ENCODE peak calls at places on chromosomes 4 and X, in nine cellular contexts. One of them, this sample, is unnamed.

GRCh38 chrX:67780694-67781109 is 236.9 kb downstream of the AR start:
- DNase-seq in adrenal gland: peak
- DNase-seq in activated effector memory CD4-positive, alpha-beta T cell treated with Interleukin-2 at 50 U/mL for 16 hours: no peak
- DNase-seq in psoas muscle: peak
- DNase-seq in activated T-helper 2 cell treated with anti-CD3 and anti-CD28 coated beads, Interferon-gamma antibody, Interleukin-2, Interleukin-4, amounts not matched to agents 10 μg/mL and 5 μg/mL and 100 μg/mL, durations not matched to agents 14 hours and 24 hours and 36 hours: no peak
- DNase-seq in HS-5: peak
- DNase-seq in NCI-H1694 treated with DMSO at 0.1 percent for 48 hours: no peak
- DNase-seq in left ventricle myocardium inferior: peak
- DNase-seq in NCI-H1092: peak
- DNase-seq in this sample: no peak

GRCh38 chr4:77360451-77360850 is 203.4 kb downstream of the CCNG2 start:
- DNase-seq in NCI-H1092: peak
- DNase-seq in activated effector memory CD4-positive, alpha-beta T cell treated with Interleukin-2 at 50 U/mL for 16 hours: no peak
- DNase-seq in adrenal gland: no peak
- DNase-seq in HS-5: no peak
- DNase-seq in psoas muscle: no peak
- DNase-seq in left ventricle myocardium inferior: no peak
- DNase-seq in activated T-helper 2 cell treated with anti-CD3 and anti-CD28 coated beads, Interferon-gamma antibody, Interleukin-2, Interleukin-4, amounts not matched to agents 10 μg/mL and 5 μg/mL and 100 μg/mL, durations not matched to agents 14 hours and 24 hours and 36 hours: no peak
- DNase-seq in NCI-H1694 treated with DMSO at 0.1 percent for 48 hours: no peak
- DNase-seq in this sample: peak

GRCh38 chr4:152090543-152090942 is 329.7 kb upstream of the GATB start:
- DNase-seq in HS-5: no peak
- DNase-seq in NCI-H1694 treated with DMSO at 0.1 percent for 48 hours: no peak
- DNase-seq in activated effector memory CD4-positive, alpha-beta T cell treated with Interleukin-2 at 50 U/mL for 16 hours: no peak
- DNase-seq in left ventricle myocardium inferior: peak
- DNase-seq in activated T-helper 2 cell treated with anti-CD3 and anti-CD28 coated beads, Interferon-gamma antibody, Interleukin-2, Interleukin-4, amounts not matched to agents 10 μg/mL and 5 μg/mL and 100 μg/mL, durations not matched to agents 14 hours and 24 hours and 36 hours: no peak
- DNase-seq in adrenal gland: no peak
- DNase-seq in psoas muscle: no peak
- DNase-seq in NCI-H1092: no peak
- DNase-seq in this sample: no peak

GRCh38 chr4:26709246-26709645 is 125.4 kb downstream of the TBC1D19 start:
- DNase-seq in NCI-H1092: no peak
- DNase-seq in HS-5: no peak
- DNase-seq in activated effector memory CD4-positive, alpha-beta T cell treated with Interleukin-2 at 50 U/mL for 16 hours: no peak
- DNase-seq in activated T-helper 2 cell treated with anti-CD3 and anti-CD28 coated beads, Interferon-gamma antibody, Interleukin-2, Interleukin-4, amounts not matched to agents 10 μg/mL and 5 μg/mL and 100 μg/mL, durations not matched to agents 14 hours and 24 hours and 36 hours: no peak
- DNase-seq in left ventricle myocardium inferior: no peak
- DNase-seq in NCI-H1694 treated with DMSO at 0.1 percent for 48 hours: no peak
- DNase-seq in adrenal gland: no peak
- DNase-seq in psoas muscle: no peak
- DNase-seq in this sample: no peak

GRCh38 chrX:40260123-40260751 is 162.5 kb upstream of the BCOR start:
- DNase-seq in HS-5: no peak
- DNase-seq in psoas muscle: no peak
- DNase-seq in adrenal gland: no peak
- DNase-seq in NCI-H1694 treated with DMSO at 0.1 percent for 48 hours: no peak
- DNase-seq in activated effector memory CD4-positive, alpha-beta T cell treated with Interleukin-2 at 50 U/mL for 16 hours: no peak
- DNase-seq in activated T-helper 2 cell treated with anti-CD3 and anti-CD28 coated beads, Interferon-gamma antibody, Interleukin-2, Interleukin-4, amounts not matched to agents 10 μg/mL and 5 μg/mL and 100 μg/mL, durations not matched to agents 14 hours and 24 hours and 36 hours: no peak
- DNase-seq in left ventricle myocardium inferior: no peak
- DNase-seq in NCI-H1092: peak
- DNase-seq in this sample: peak

GRCh38 chr4:184331155-184331995 is 113.7 kb upstream of the ENPP6 start:
- DNase-seq in left ventricle myocardium inferior: no peak
- DNase-seq in NCI-H1694 treated with DMSO at 0.1 percent for 48 hours: no peak
- DNase-seq in activated T-helper 2 cell treated with anti-CD3 and anti-CD28 coated beads, Interferon-gamma antibody, Interleukin-2, Interleukin-4, amounts not matched to agents 10 μg/mL and 5 μg/mL and 100 μg/mL, durations not matched to agents 14 hours and 24 hours and 36 hours: no peak
- DNase-seq in adrenal gland: peak
- DNase-seq in NCI-H1092: peak
- DNase-seq in HS-5: no peak
- DNase-seq in activated effector memory CD4-positive, alpha-beta T cell treated with Interleukin-2 at 50 U/mL for 16 hours: no peak
- DNase-seq in psoas muscle: no peak
- DNase-seq in this sample: peak

GRCh38 chrX:98548550-98548949 is 1664.8 kb downstream of the RPA4 start:
- DNase-seq in psoas muscle: no peak
- DNase-seq in NCI-H1092: no peak
- DNase-seq in activated T-helper 2 cell treated with anti-CD3 and anti-CD28 coated beads, Interferon-gamma antibody, Interleukin-2, Interleukin-4, amounts not matched to agents 10 μg/mL and 5 μg/mL and 100 μg/mL, durations not matched to agents 14 hours and 24 hours and 36 hours: no peak
- DNase-seq in activated effector memory CD4-positive, alpha-beta T cell treated with Interleukin-2 at 50 U/mL for 16 hours: no peak
- DNase-seq in left ventricle myocardium inferior: no peak
- DNase-seq in adrenal gland: no peak
- DNase-seq in HS-5: no peak
- DNase-seq in NCI-H1694 treated with DMSO at 0.1 percent for 48 hours: no peak
- DNase-seq in this sample: no peak

GRCh38 chr4:140256941-140257340 is 103.0 kb upstream of the MAML3 start:
- DNase-seq in activated effector memory CD4-positive, alpha-beta T cell treated with Interleukin-2 at 50 U/mL for 16 hours: no peak
- DNase-seq in HS-5: peak
- DNase-seq in psoas muscle: no peak
- DNase-seq in NCI-H1694 treated with DMSO at 0.1 percent for 48 hours: no peak
- DNase-seq in NCI-H1092: no peak
- DNase-seq in adrenal gland: no peak
- DNase-seq in activated T-helper 2 cell treated with anti-CD3 and anti-CD28 coated beads, Interferon-gamma antibody, Interleukin-2, Interleukin-4, amounts not matched to agents 10 μg/mL and 5 μg/mL and 100 μg/mL, durations not matched to agents 14 hours and 24 hours and 36 hours: no peak
- DNase-seq in left ventricle myocardium inferior: no peak
- DNase-seq in this sample: no peak

GRCh38 chrX:113741744-113742143 is 842.1 kb upstream of the HTR2C start:
- DNase-seq in left ventricle myocardium inferior: no peak
- DNase-seq in activated effector memory CD4-positive, alpha-beta T cell treated with Interleukin-2 at 50 U/mL for 16 hours: no peak
- DNase-seq in HS-5: peak
- DNase-seq in adrenal gland: no peak
- DNase-seq in psoas muscle: no peak
- DNase-seq in activated T-helper 2 cell treated with anti-CD3 and anti-CD28 coated beads, Interferon-gamma antibody, Interleukin-2, Interleukin-4, amounts not matched to agents 10 μg/mL and 5 μg/mL and 100 μg/mL, durations not matched to agents 14 hours and 24 hours and 36 hours: no peak
- DNase-seq in NCI-H1092: no peak
- DNase-seq in NCI-H1694 treated with DMSO at 0.1 percent for 48 hours: no peak
- DNase-seq in this sample: peak

GRCh38 chr4:4384837-4385236 is 2.1 kb upstream of the NSG1 start:
- DNase-seq in HS-5: no peak
- DNase-seq in NCI-H1694 treated with DMSO at 0.1 percent for 48 hours: no peak
- DNase-seq in left ventricle myocardium inferior: no peak
- DNase-seq in adrenal gland: no peak
- DNase-seq in activated effector memory CD4-positive, alpha-beta T cell treated with Interleukin-2 at 50 U/mL for 16 hours: no peak
- DNase-seq in NCI-H1092: peak
- DNase-seq in psoas muscle: peak
- DNase-seq in activated T-helper 2 cell treated with anti-CD3 and anti-CD28 coated beads, Interferon-gamma antibody, Interleukin-2, Interleukin-4, amounts not matched to agents 10 μg/mL and 5 μg/mL and 100 μg/mL, durations not matched to agents 14 hours and 24 hours and 36 hours: no peak
- DNase-seq in this sample: peak

GRCh38 chr4:1778642-1779392 is 14.3 kb upstream of the FGFR3 start:
- DNase-seq in NCI-H1694 treated with DMSO at 0.1 percent for 48 hours: no peak
- DNase-seq in left ventricle myocardium inferior: no peak
- DNase-seq in activated T-helper 2 cell treated with anti-CD3 and anti-CD28 coated beads, Interferon-gamma antibody, Interleukin-2, Interleukin-4, amounts not matched to agents 10 μg/mL and 5 μg/mL and 100 μg/mL, durations not matched to agents 14 hours and 24 hours and 36 hours: no peak
- DNase-seq in psoas muscle: no peak
- DNase-seq in adrenal gland: no peak
- DNase-seq in HS-5: no peak
- DNase-seq in activated effector memory CD4-positive, alpha-beta T cell treated with Interleukin-2 at 50 U/mL for 16 hours: no peak
- DNase-seq in NCI-H1092: no peak
- DNase-seq in this sample: no peak

GRCh38 chrX:44698328-44698727 is 145.5 kb upstream of the DUSP21 start:
- DNase-seq in activated effector memory CD4-positive, alpha-beta T cell treated with Interleukin-2 at 50 U/mL for 16 hours: no peak
- DNase-seq in adrenal gland: no peak
- DNase-seq in left ventricle myocardium inferior: no peak
- DNase-seq in activated T-helper 2 cell treated with anti-CD3 and anti-CD28 coated beads, Interferon-gamma antibody, Interleukin-2, Interleukin-4, amounts not matched to agents 10 μg/mL and 5 μg/mL and 100 μg/mL, durations not matched to agents 14 hours and 24 hours and 36 hours: no peak
- DNase-seq in NCI-H1092: peak
- DNase-seq in psoas muscle: no peak
- DNase-seq in NCI-H1694 treated with DMSO at 0.1 percent for 48 hours: no peak
- DNase-seq in HS-5: no peak
- DNase-seq in this sample: no peak

GRCh38 chrX:71923516-71923915 is 12.9 kb downstream of the NHSL2 start:
- DNase-seq in activated T-helper 2 cell treated with anti-CD3 and anti-CD28 coated beads, Interferon-gamma antibody, Interleukin-2, Interleukin-4, amounts not matched to agents 10 μg/mL and 5 μg/mL and 100 μg/mL, durations not matched to agents 14 hours and 24 hours and 36 hours: no peak
- DNase-seq in NCI-H1694 treated with DMSO at 0.1 percent for 48 hours: peak
- DNase-seq in adrenal gland: no peak
- DNase-seq in left ventricle myocardium inferior: no peak
- DNase-seq in activated effector memory CD4-positive, alpha-beta T cell treated with Interleukin-2 at 50 U/mL for 16 hours: no peak
- DNase-seq in HS-5: no peak
- DNase-seq in NCI-H1092: no peak
- DNase-seq in psoas muscle: no peak
- DNase-seq in this sample: peak

GRCh38 chr4:7295917-7296660 is 103.8 kb downstream of the SORCS2 start:
- DNase-seq in psoas muscle: peak
- DNase-seq in left ventricle myocardium inferior: peak
- DNase-seq in activated T-helper 2 cell treated with anti-CD3 and anti-CD28 coated beads, Interferon-gamma antibody, Interleukin-2, Interleukin-4, amounts not matched to agents 10 μg/mL and 5 μg/mL and 100 μg/mL, durations not matched to agents 14 hours and 24 hours and 36 hours: no peak
- DNase-seq in NCI-H1092: no peak
- DNase-seq in activated effector memory CD4-positive, alpha-beta T cell treated with Interleukin-2 at 50 U/mL for 16 hours: no peak
- DNase-seq in NCI-H1694 treated with DMSO at 0.1 percent for 48 hours: no peak
- DNase-seq in adrenal gland: no peak
- DNase-seq in HS-5: no peak
- DNase-seq in this sample: peak

GRCh38 chrX:1391370-1391706 is 575 bp downstream of the SLC25A6 start:
- DNase-seq in psoas muscle: peak
- DNase-seq in activated effector memory CD4-positive, alpha-beta T cell treated with Interleukin-2 at 50 U/mL for 16 hours: no peak
- DNase-seq in left ventricle myocardium inferior: no peak
- DNase-seq in adrenal gland: peak
- DNase-seq in NCI-H1694 treated with DMSO at 0.1 percent for 48 hours: no peak
- DNase-seq in NCI-H1092: no peak
- DNase-seq in activated T-helper 2 cell treated with anti-CD3 and anti-CD28 coated beads, Interferon-gamma antibody, Interleukin-2, Interleukin-4, amounts not matched to agents 10 μg/mL and 5 μg/mL and 100 μg/mL, durations not matched to agents 14 hours and 24 hours and 36 hours: no peak
- DNase-seq in HS-5: peak
- DNase-seq in this sample: no peak

GRCh38 chr4:41796545-41797210 is 48.2 kb upstream of the PHOX2B start:
- DNase-seq in activated T-helper 2 cell treated with anti-CD3 and anti-CD28 coated beads, Interferon-gamma antibody, Interleukin-2, Interleukin-4, amounts not matched to agents 10 μg/mL and 5 μg/mL and 100 μg/mL, durations not matched to agents 14 hours and 24 hours and 36 hours: no peak
- DNase-seq in activated effector memory CD4-positive, alpha-beta T cell treated with Interleukin-2 at 50 U/mL for 16 hours: no peak
- DNase-seq in psoas muscle: no peak
- DNase-seq in left ventricle myocardium inferior: no peak
- DNase-seq in NCI-H1092: no peak
- DNase-seq in HS-5: no peak
- DNase-seq in NCI-H1694 treated with DMSO at 0.1 percent for 48 hours: no peak
- DNase-seq in adrenal gland: no peak
- DNase-seq in this sample: peak

GRCh38 chrX:53683556-53684414 is 2.7 kb downstream of the HUWE1 start:
- DNase-seq in adrenal gland: peak
- DNase-seq in NCI-H1694 treated with DMSO at 0.1 percent for 48 hours: peak
- DNase-seq in activated T-helper 2 cell treated with anti-CD3 and anti-CD28 coated beads, Interferon-gamma antibody, Interleukin-2, Interleukin-4, amounts not matched to agents 10 μg/mL and 5 μg/mL and 100 μg/mL, durations not matched to agents 14 hours and 24 hours and 36 hours: peak
- DNase-seq in left ventricle myocardium inferior: peak
- DNase-seq in activated effector memory CD4-positive, alpha-beta T cell treated with Interleukin-2 at 50 U/mL for 16 hours: peak
- DNase-seq in psoas muscle: peak
- DNase-seq in HS-5: peak
- DNase-seq in NCI-H1092: peak
- DNase-seq in this sample: peak

GRCh38 chrX:123175366-123176122 is 8.5 kb upstream of the GRIA3 start:
- DNase-seq in NCI-H1092: no peak
- DNase-seq in left ventricle myocardium inferior: no peak
- DNase-seq in NCI-H1694 treated with DMSO at 0.1 percent for 48 hours: no peak
- DNase-seq in HS-5: no peak
- DNase-seq in adrenal gland: no peak
- DNase-seq in activated T-helper 2 cell treated with anti-CD3 and anti-CD28 coated beads, Interferon-gamma antibody, Interleukin-2, Interleukin-4, amounts not matched to agents 10 μg/mL and 5 μg/mL and 100 μg/mL, durations not matched to agents 14 hours and 24 hours and 36 hours: no peak
- DNase-seq in activated effector memory CD4-positive, alpha-beta T cell treated with Interleukin-2 at 50 U/mL for 16 hours: no peak
- DNase-seq in psoas muscle: no peak
- DNase-seq in this sample: no peak

GRCh38 chr4:139239127-139239772 is 40.8 kb downstream of the MGARP start:
- DNase-seq in activated T-helper 2 cell treated with anti-CD3 and anti-CD28 coated beads, Interferon-gamma antibody, Interleukin-2, Interleukin-4, amounts not matched to agents 10 μg/mL and 5 μg/mL and 100 μg/mL, durations not matched to agents 14 hours and 24 hours and 36 hours: no peak
- DNase-seq in NCI-H1092: no peak
- DNase-seq in psoas muscle: no peak
- DNase-seq in NCI-H1694 treated with DMSO at 0.1 percent for 48 hours: no peak
- DNase-seq in adrenal gland: no peak
- DNase-seq in HS-5: no peak
- DNase-seq in activated effector memory CD4-positive, alpha-beta T cell treated with Interleukin-2 at 50 U/mL for 16 hours: no peak
- DNase-seq in left ventricle myocardium inferior: no peak
- DNase-seq in this sample: no peak

GRCh38 chr4:118282692-118283091 is 70.1 kb downstream of the PRSS12 start:
- DNase-seq in NCI-H1092: no peak
- DNase-seq in activated T-helper 2 cell treated with anti-CD3 and anti-CD28 coated beads, Interferon-gamma antibody, Interleukin-2, Interleukin-4, amounts not matched to agents 10 μg/mL and 5 μg/mL and 100 μg/mL, durations not matched to agents 14 hours and 24 hours and 36 hours: no peak
- DNase-seq in activated effector memory CD4-positive, alpha-beta T cell treated with Interleukin-2 at 50 U/mL for 16 hours: no peak
- DNase-seq in psoas muscle: no peak
- DNase-seq in NCI-H1694 treated with DMSO at 0.1 percent for 48 hours: no peak
- DNase-seq in left ventricle myocardium inferior: no peak
- DNase-seq in adrenal gland: no peak
- DNase-seq in HS-5: peak
- DNase-seq in this sample: no peak

GRCh38 chrX:154380153-154380552 is 1.1 kb downstream of the EMD start:
- DNase-seq in psoas muscle: no peak
- DNase-seq in left ventricle myocardium inferior: no peak
- DNase-seq in NCI-H1694 treated with DMSO at 0.1 percent for 48 hours: no peak
- DNase-seq in HS-5: no peak
- DNase-seq in activated effector memory CD4-positive, alpha-beta T cell treated with Interleukin-2 at 50 U/mL for 16 hours: no peak
- DNase-seq in activated T-helper 2 cell treated with anti-CD3 and anti-CD28 coated beads, Interferon-gamma antibody, Interleukin-2, Interleukin-4, amounts not matched to agents 10 μg/mL and 5 μg/mL and 100 μg/mL, durations not matched to agents 14 hours and 24 hours and 36 hours: no peak
- DNase-seq in adrenal gland: no peak
- DNase-seq in NCI-H1092: no peak
- DNase-seq in this sample: no peak

GRCh38 chr4:147526272-147526654 is 45.4 kb downstream of the EDNRA start:
- DNase-seq in left ventricle myocardium inferior: no peak
- DNase-seq in psoas muscle: no peak
- DNase-seq in activated T-helper 2 cell treated with anti-CD3 and anti-CD28 coated beads, Interferon-gamma antibody, Interleukin-2, Interleukin-4, amounts not matched to agents 10 μg/mL and 5 μg/mL and 100 μg/mL, durations not matched to agents 14 hours and 24 hours and 36 hours: no peak
- DNase-seq in HS-5: no peak
- DNase-seq in activated effector memory CD4-positive, alpha-beta T cell treated with Interleukin-2 at 50 U/mL for 16 hours: no peak
- DNase-seq in NCI-H1092: no peak
- DNase-seq in NCI-H1694 treated with DMSO at 0.1 percent for 48 hours: no peak
- DNase-seq in adrenal gland: no peak
- DNase-seq in this sample: no peak

GRCh38 chr4:27267435-27268355 is 407.1 kb downstream of the STIM2 start:
- DNase-seq in HS-5: no peak
- DNase-seq in adrenal gland: no peak
- DNase-seq in psoas muscle: no peak
- DNase-seq in NCI-H1092: no peak
- DNase-seq in NCI-H1694 treated with DMSO at 0.1 percent for 48 hours: no peak
- DNase-seq in left ventricle myocardium inferior: no peak
- DNase-seq in activated T-helper 2 cell treated with anti-CD3 and anti-CD28 coated beads, Interferon-gamma antibody, Interleukin-2, Interleukin-4, amounts not matched to agents 10 μg/mL and 5 μg/mL and 100 μg/mL, durations not matched to agents 14 hours and 24 hours and 36 hours: no peak
- DNase-seq in activated effector memory CD4-positive, alpha-beta T cell treated with Interleukin-2 at 50 U/mL for 16 hours: no peak
- DNase-seq in this sample: no peak

GRCh38 chrX:18394477-18394876 is 30.9 kb upstream of the CDKL5 start:
- DNase-seq in NCI-H1694 treated with DMSO at 0.1 percent for 48 hours: no peak
- DNase-seq in activated effector memory CD4-positive, alpha-beta T cell treated with Interleukin-2 at 50 U/mL for 16 hours: no peak
- DNase-seq in HS-5: no peak
- DNase-seq in adrenal gland: no peak
- DNase-seq in activated T-helper 2 cell treated with anti-CD3 and anti-CD28 coated beads, Interferon-gamma antibody, Interleukin-2, Interleukin-4, amounts not matched to agents 10 μg/mL and 5 μg/mL and 100 μg/mL, durations not matched to agents 14 hours and 24 hours and 36 hours: no peak
- DNase-seq in NCI-H1092: no peak
- DNase-seq in left ventricle myocardium inferior: no peak
- DNase-seq in psoas muscle: no peak
- DNase-seq in this sample: no peak

GRCh38 chr4:20890752-20891151 is 190.5 kb downstream of the PACRGL start:
- DNase-seq in activated effector memory CD4-positive, alpha-beta T cell treated with Interleukin-2 at 50 U/mL for 16 hours: no peak
- DNase-seq in NCI-H1694 treated with DMSO at 0.1 percent for 48 hours: no peak
- DNase-seq in left ventricle myocardium inferior: no peak
- DNase-seq in HS-5: peak
- DNase-seq in activated T-helper 2 cell treated with anti-CD3 and anti-CD28 coated beads, Interferon-gamma antibody, Interleukin-2, Interleukin-4, amounts not matched to agents 10 μg/mL and 5 μg/mL and 100 μg/mL, durations not matched to agents 14 hours and 24 hours and 36 hours: no peak
- DNase-seq in psoas muscle: no peak
- DNase-seq in NCI-H1092: no peak
- DNase-seq in adrenal gland: no peak
- DNase-seq in this sample: no peak

GRCh38 chr4:12137556-12137955 is 708.9 kb upstream of the HS3ST1 start:
- DNase-seq in NCI-H1694 treated with DMSO at 0.1 percent for 48 hours: no peak
- DNase-seq in activated T-helper 2 cell treated with anti-CD3 and anti-CD28 coated beads, Interferon-gamma antibody, Interleukin-2, Interleukin-4, amounts not matched to agents 10 μg/mL and 5 μg/mL and 100 μg/mL, durations not matched to agents 14 hours and 24 hours and 36 hours: no peak
- DNase-seq in NCI-H1092: no peak
- DNase-seq in activated effector memory CD4-positive, alpha-beta T cell treated with Interleukin-2 at 50 U/mL for 16 hours: no peak
- DNase-seq in adrenal gland: no peak
- DNase-seq in left ventricle myocardium inferior: no peak
- DNase-seq in HS-5: no peak
- DNase-seq in psoas muscle: no peak
- DNase-seq in this sample: peak

GRCh38 chr4:87838207-87838606 is 5.4 kb downstream of the MEPE start:
- DNase-seq in NCI-H1092: no peak
- DNase-seq in psoas muscle: no peak
- DNase-seq in left ventricle myocardium inferior: no peak
- DNase-seq in activated effector memory CD4-positive, alpha-beta T cell treated with Interleukin-2 at 50 U/mL for 16 hours: no peak
- DNase-seq in adrenal gland: no peak
- DNase-seq in activated T-helper 2 cell treated with anti-CD3 and anti-CD28 coated beads, Interferon-gamma antibody, Interleukin-2, Interleukin-4, amounts not matched to agents 10 μg/mL and 5 μg/mL and 100 μg/mL, durations not matched to agents 14 hours and 24 hours and 36 hours: no peak
- DNase-seq in NCI-H1694 treated with DMSO at 0.1 percent for 48 hours: peak
- DNase-seq in HS-5: no peak
- DNase-seq in this sample: peak

GRCh38 chr4:2818351-2818939 is 25.2 kb upstream of the ADD1 start:
- DNase-seq in NCI-H1092: no peak
- DNase-seq in HS-5: no peak
- DNase-seq in activated T-helper 2 cell treated with anti-CD3 and anti-CD28 coated beads, Interferon-gamma antibody, Interleukin-2, Interleukin-4, amounts not matched to agents 10 μg/mL and 5 μg/mL and 100 μg/mL, durations not matched to agents 14 hours and 24 hours and 36 hours: no peak
- DNase-seq in activated effector memory CD4-positive, alpha-beta T cell treated with Interleukin-2 at 50 U/mL for 16 hours: no peak
- DNase-seq in psoas muscle: peak
- DNase-seq in adrenal gland: no peak
- DNase-seq in left ventricle myocardium inferior: no peak
- DNase-seq in NCI-H1694 treated with DMSO at 0.1 percent for 48 hours: no peak
- DNase-seq in this sample: no peak

GRCh38 chr4:152996101-152996500 is 60.0 kb downstream of the FHDC1 start:
- DNase-seq in HS-5: no peak
- DNase-seq in NCI-H1694 treated with DMSO at 0.1 percent for 48 hours: no peak
- DNase-seq in activated T-helper 2 cell treated with anti-CD3 and anti-CD28 coated beads, Interferon-gamma antibody, Interleukin-2, Interleukin-4, amounts not matched to agents 10 μg/mL and 5 μg/mL and 100 μg/mL, durations not matched to agents 14 hours and 24 hours and 36 hours: no peak
- DNase-seq in left ventricle myocardium inferior: no peak
- DNase-seq in NCI-H1092: no peak
- DNase-seq in adrenal gland: no peak
- DNase-seq in activated effector memory CD4-positive, alpha-beta T cell treated with Interleukin-2 at 50 U/mL for 16 hours: no peak
- DNase-seq in psoas muscle: peak
- DNase-seq in this sample: no peak

GRCh38 chr4:77631276-77631675 is 25.7 kb downstream of the CXCL13 start:
- DNase-seq in activated T-helper 2 cell treated with anti-CD3 and anti-CD28 coated beads, Interferon-gamma antibody, Interleukin-2, Interleukin-4, amounts not matched to agents 10 μg/mL and 5 μg/mL and 100 μg/mL, durations not matched to agents 14 hours and 24 hours and 36 hours: no peak
- DNase-seq in adrenal gland: no peak
- DNase-seq in NCI-H1092: no peak
- DNase-seq in left ventricle myocardium inferior: no peak
- DNase-seq in NCI-H1694 treated with DMSO at 0.1 percent for 48 hours: no peak
- DNase-seq in activated effector memory CD4-positive, alpha-beta T cell treated with Interleukin-2 at 50 U/mL for 16 hours: no peak
- DNase-seq in psoas muscle: no peak
- DNase-seq in HS-5: no peak
- DNase-seq in this sample: no peak

GRCh38 chr4:6633091-6633906 is 7.2 kb upstream of the MRFAP1 start:
- DNase-seq in psoas muscle: peak
- DNase-seq in NCI-H1092: no peak
- DNase-seq in left ventricle myocardium inferior: no peak
- DNase-seq in activated effector memory CD4-positive, alpha-beta T cell treated with Interleukin-2 at 50 U/mL for 16 hours: no peak
- DNase-seq in HS-5: no peak
- DNase-seq in adrenal gland: no peak
- DNase-seq in NCI-H1694 treated with DMSO at 0.1 percent for 48 hours: no peak
- DNase-seq in activated T-helper 2 cell treated with anti-CD3 and anti-CD28 coated beads, Interferon-gamma antibody, Interleukin-2, Interleukin-4, amounts not matched to agents 10 μg/mL and 5 μg/mL and 100 μg/mL, durations not matched to agents 14 hours and 24 hours and 36 hours: no peak
- DNase-seq in this sample: no peak